ENCODE peak calls at places on chromosomes 16 and 17, in seven cellular contexts. V is IMR-90; A is esophagus squamous epithelium; S is naive thymus-derived CD8-positive, alpha-beta T cell; H is AG10803; D is GDM1; U is prostate gland. C is an unnamed sample.

GRCh38 chr16:57653936-57654335 is 14.2 kb upstream of the ADGRG3 start:
- DNase-seq in H (no peak), D (no peak), U (no peak), V (no peak), A (no peak), S (no peak), C (no peak)

GRCh38 chr16:540645-541340 is 13.3 kb downstream of the CAPN15 start:
- DNase-seq in H (no peak), A (no peak), S (no peak), D (no peak), V (no peak), U (no peak), C (no peak)

GRCh38 chr17:31811021-31811565 is 48.0 kb downstream of the COPRS start:
- DNase-seq in A (no peak), D (no peak), U (no peak), S (no peak), V (peak), H (no peak), C (no peak)

GRCh38 chr16:23293016-23293415 is 9.1 kb upstream of the SCNN1B start:
- DNase-seq in V (no peak), D (no peak), A (no peak), U (no peak), S (no peak), H (no peak), C (no peak)

GRCh38 chr17:11324846-11325420 is 83.9 kb downstream of the SHISA6 start:
- DNase-seq in S (no peak), V (no peak), U (no peak), A (no peak), H (no peak), D (no peak), C (no peak)

GRCh38 chr16:28621756-28622155 is 11.9 kb upstream of the SULT1A1 start:
- DNase-seq in D (no peak), S (no peak), A (no peak), H (no peak), V (no peak), U (no peak), C (no peak)

GRCh38 chr17:39607057-39607850 is 466 bp downstream of the NEUROD2 start:
- DNase-seq in D (no peak), U (no peak), V (no peak), H (no peak), S (no peak), A (no peak), C (peak)

GRCh38 chr17:38742431-38743308 is 5.5 kb downstream of the PCGF2 start:
- DNase-seq in H (peak), U (no peak), S (no peak), D (no peak), V (peak), A (no peak), C (no peak)

GRCh38 chr16:5790512-5790911 is 692.9 kb upstream of the EEF2KMT start:
- DNase-seq in S (no peak), H (no peak), A (no peak), V (no peak), U (no peak), D (no peak), C (no peak)

GRCh38 chr17:59093702-59094231 is 12.9 kb downstream of the TRIM37 start:
- DNase-seq in D (no peak), A (no peak), U (no peak), H (peak), S (no peak), V (peak), C (no peak)

GRCh38 chr17:44587339-44587738 is 30.1 kb downstream of the FZD2 start:
- DNase-seq in U (no peak), H (peak), V (peak), S (no peak), A (no peak), D (no peak), C (no peak)

GRCh38 chr17:46979023-46979870 is at the start of gene RPRML:
- DNase-seq in A (no peak), D (no peak), S (peak), V (no peak), H (no peak), U (no peak), C (no peak)

GRCh38 chr17:42877037-42877436 is 23.6 kb upstream of the G6PC1 start:
- DNase-seq in U (no peak), D (no peak), H (no peak), V (no peak), S (no peak), A (no peak), C (no peak)

GRCh38 chr16:51151951-51152663 is 1.0 kb upstream of the SALL1 start:
- DNase-seq in D (no peak), V (peak), U (no peak), H (peak), S (no peak), A (no peak), C (no peak)

GRCh38 chr16:17511340-17511739 is 40.6 kb upstream of the XYLT1 start:
- DNase-seq in U (no peak), S (no peak), D (no peak), V (peak), H (peak), A (no peak), C (no peak)

GRCh38 chr16:49499018-49499785 is 125.6 kb downstream of the C16orf78 start:
- DNase-seq in S (no peak), U (no peak), V (no peak), H (no peak), D (no peak), A (no peak), C (no peak)

GRCh38 chr17:7613769-7614421 is 802 bp downstream of the FXR2 start:
- DNase-seq in U (no peak), H (peak), V (peak), A (no peak), S (no peak), D (no peak), C (no peak)

GRCh38 chr17:41801374-41802062 is 10.2 kb downstream of the P3H4 start:
- DNase-seq in U (peak), A (no peak), V (peak), H (peak), D (peak), S (peak), C (peak)

GRCh38 chr16:13977177-13977576 is 57.2 kb downstream of the ERCC4 start:
- DNase-seq in D (no peak), U (no peak), S (no peak), A (no peak), V (no peak), H (no peak), C (no peak)

GRCh38 chr16:68179196-68179795 is 56.6 kb downstream of the ESRP2 start:
- DNase-seq in D (no peak), V (peak), U (no peak), A (no peak), S (no peak), H (peak), C (no peak)

GRCh38 chr17:82495844-82496528 is 23.5 kb upstream of the FOXK2 start:
- DNase-seq in S (no peak), A (no peak), D (no peak), V (no peak), H (no peak), U (no peak), C (peak)

GRCh38 chr17:60594747-60595146 is 5.2 kb upstream of the PPM1D start:
- DNase-seq in V (no peak), U (no peak), A (no peak), S (no peak), H (no peak), D (no peak), C (no peak)

GRCh38 chr17:60087882-60088669 is 9.4 kb upstream of the HEATR6 start:
- DNase-seq in H (peak), D (no peak), S (no peak), A (no peak), V (no peak), U (no peak), C (no peak)

GRCh38 chr17:284676-285355 is 67.8 kb downstream of the RPH3AL start:
- DNase-seq in U (no peak), S (no peak), A (no peak), V (no peak), D (no peak), H (no peak), C (no peak)

GRCh38 chr16:28866454-28866804 is 2.8 kb downstream of the SH2B1 start:
- DNase-seq in S (no peak), A (no peak), U (no peak), V (no peak), H (no peak), D (no peak), C (no peak)

GRCh38 chr17:31538080-31538762 is 146.7 kb downstream of the RAB11FIP4 start:
- DNase-seq in H (no peak), D (no peak), U (no peak), V (no peak), S (no peak), A (no peak), C (peak)

GRCh38 chr17:80929449-80929848 is 62.2 kb upstream of the CHMP6 start:
- DNase-seq in U (no peak), S (no peak), H (no peak), V (no peak), D (no peak), A (no peak), C (no peak)

GRCh38 chr16:1152651-1153259 is at the start of gene CACNA1H:
- DNase-seq in D (no peak), S (peak), H (no peak), U (no peak), A (no peak), V (no peak), C (peak)

GRCh38 chr16:64910351-64910750 is 211.5 kb downstream of the CDH11 start:
- DNase-seq in D (no peak), A (no peak), H (peak), S (no peak), U (no peak), V (peak), C (no peak)

GRCh38 chr16:78684655-78685400 is 585.4 kb downstream of the WWOX start:
- DNase-seq in D (no peak), H (peak), V (no peak), S (no peak), U (no peak), A (no peak), C (no peak)

GRCh38 chr16:51151435-51151950 is 423 bp upstream of the SALL1 start:
- DNase-seq in D (no peak), U (no peak), S (no peak), V (peak), A (no peak), H (peak), C (no peak)

GRCh38 chr17:35947156-35947585 is 3.7 kb upstream of the LYZL6 start:
- DNase-seq in V (peak), S (peak), A (peak), H (peak), D (peak), U (no peak), C (peak)

GRCh38 chr17:58120195-58120822 is 27.9 kb upstream of the OR4D1 start:
- DNase-seq in H (peak), V (peak), U (peak), S (peak), A (no peak), D (peak), C (peak)

GRCh38 chr17:48841395-48841831 is 10.6 kb downstream of the CALCOCO2 start:
- DNase-seq in V (peak), S (peak), A (no peak), U (peak), H (peak), D (peak), C (peak)

C was measured in B cell.